ENCODE peak calls at places on chromosomes 7 and 10, in four cellular contexts. One of them, this sample, is unnamed.

GRCh38 chr10:119416855-119417254 is 125.7 kb downstream of the RGS10 start:
- DNase-seq in HCEC 1CT: peak
- DNase-seq in mesenteric fat pad: no peak
- DNase-seq in HuH-7: peak
- DNase-seq in this sample: peak

GRCh38 chr7:1248459-1249131 is 15.9 kb downstream of the UNCX start:
- DNase-seq in HCEC 1CT: no peak
- DNase-seq in mesenteric fat pad: no peak
- DNase-seq in HuH-7: no peak
- DNase-seq in this sample: no peak

GRCh38 chr10:104483582-104483981 is 129.9 kb downstream of the CFAP58 start:
- DNase-seq in HCEC 1CT: no peak
- DNase-seq in mesenteric fat pad: no peak
- DNase-seq in HuH-7: no peak
- DNase-seq in this sample: no peak

GRCh38 chr10:52216852-52217251 is 97.2 kb upstream of the DKK1 start:
- DNase-seq in HCEC 1CT: peak
- DNase-seq in mesenteric fat pad: no peak
- DNase-seq in HuH-7: no peak
- DNase-seq in this sample: peak

GRCh38 chr7:99155207-99155606 is 11.3 kb upstream of the SMURF1 start:
- DNase-seq in HCEC 1CT: no peak
- DNase-seq in mesenteric fat pad: no peak
- DNase-seq in HuH-7: no peak
- DNase-seq in this sample: no peak

GRCh38 chr7:42574693-42575084 is 337.2 kb downstream of the C7orf25 start:
- DNase-seq in HCEC 1CT: no peak
- DNase-seq in mesenteric fat pad: no peak
- DNase-seq in HuH-7: no peak
- DNase-seq in this sample: peak

GRCh38 chr10:35025916-35026315 is 64.2 kb downstream of the CUL2 start:
- DNase-seq in HCEC 1CT: peak
- DNase-seq in mesenteric fat pad: no peak
- DNase-seq in HuH-7: no peak
- DNase-seq in this sample: peak

GRCh38 chr10:1256139-1256720 is 200.0 kb downstream of the WDR37 start:
- DNase-seq in HCEC 1CT: no peak
- DNase-seq in mesenteric fat pad: no peak
- DNase-seq in HuH-7: no peak
- DNase-seq in this sample: no peak

GRCh38 chr7:12475362-12476063 is 71.8 kb upstream of the VWDE start:
- DNase-seq in HCEC 1CT: peak
- DNase-seq in mesenteric fat pad: no peak
- DNase-seq in HuH-7: peak
- DNase-seq in this sample: peak

GRCh38 chr7:28069788-28070187 is 110.8 kb downstream of the JAZF1 start:
- DNase-seq in HCEC 1CT: no peak
- DNase-seq in mesenteric fat pad: no peak
- DNase-seq in HuH-7: no peak
- DNase-seq in this sample: peak

GRCh38 chr10:33876547-33877400 is 542.3 kb upstream of the NRP1 start:
- DNase-seq in HCEC 1CT: no peak
- DNase-seq in mesenteric fat pad: no peak
- DNase-seq in HuH-7: peak
- DNase-seq in this sample: peak

This sample was measured in cardiac fibroblast.